ENCODE peak calls at places on chromosomes 12 and 14, in nine cellular contexts. V is body of pancreas, M is cardiac muscle cell, G is astrocyte of the spinal cord, K is pancreas, N is foreskin fibroblast, X is fibroblast of pulmonary artery, P is prostate gland, R is heart left ventricle. C is an unnamed sample.

GRCh38 chr12:85823436-85824179 is 12.6 kb downstream of the RASSF9 start:
- DNase-seq in G (peak; percentile 84), P (no peak), N (peak; percentile 67), X (peak; percentile 74), K (no peak), M (no peak), V (no peak), R (no peak), C (peak; percentile 67)

GRCh38 chr12:43805149-43805856 is 814 bp downstream of the TWF1 start:
- DNase-seq in R (no peak), V (peak; percentile 7), P (peak; percentile 8), K (no peak), M (peak; percentile 24), G (peak; percentile 22), N (peak; percentile 3), X (peak; percentile 2), C (peak; percentile 8)

GRCh38 chr14:95545769-95546168 is 10.9 kb downstream of the GLRX5 start:
- DNase-seq in K (no peak), X (peak; percentile 84), M (no peak), V (no peak), R (no peak), G (peak; percentile 92), P (no peak), N (peak; percentile 88), C (peak; percentile 98)

GRCh38 chr14:90045608-90046007 is 16.2 kb upstream of the KCNK13 start:
- DNase-seq in N (peak; percentile 64), X (no peak), K (no peak), P (no peak), M (peak; percentile 13), R (no peak), G (no peak), V (no peak), C (no peak)

GRCh38 chr12:121059031-121059898 is 20.2 kb upstream of the OASL start:
- DNase-seq in G (no peak), K (no peak), M (no peak), R (no peak), N (no peak), P (no peak), V (no peak), X (no peak), C (no peak)

GRCh38 chr14:89164168-89165074 is 252.6 kb downstream of the FOXN3 start:
- DNase-seq in V (no peak), G (peak; percentile 22), M (no peak), X (no peak), K (no peak), R (no peak), P (no peak), N (no peak), C (no peak)

GRCh38 chr14:99660006-99660566 is 15.2 kb downstream of the HHIPL1 start:
- DNase-seq in K (peak; percentile 57), N (no peak), M (no peak), G (no peak), P (no peak), V (no peak), X (no peak), R (peak; percentile 46), C (no peak)

GRCh38 chr14:99829450-99829849 is 36.2 kb downstream of the EML1 start:
- DNase-seq in M (no peak), P (no peak), G (no peak), V (no peak), X (no peak), N (no peak), K (no peak), R (no peak), C (no peak)

GRCh38 chr14:94102768-94103482 is 7.6 kb upstream of the IFI27 start:
- DNase-seq in P (no peak), K (no peak), M (no peak), X (no peak), G (no peak), R (no peak), N (no peak), V (no peak), C (no peak)

GRCh38 chr14:22847661-22848341 is 11.4 kb downstream of the MMP14 start:
- DNase-seq in R (no peak), V (no peak), G (peak; percentile 45), X (peak; percentile 69), M (no peak), P (no peak), N (peak; percentile 85), K (no peak), C (peak; percentile 77)

GRCh38 chr12:94165152-94165551 is 16.8 kb downstream of the PLXNC1 start:
- DNase-seq in N (no peak), K (no peak), X (no peak), G (no peak), R (no peak), M (no peak), P (no peak), V (no peak), C (no peak)

GRCh38 chr12:52005218-52005902 is 1.4 kb upstream of the TAMALIN start:
- DNase-seq in P (no peak), K (peak; percentile 27), V (no peak), X (no peak), M (no peak), G (no peak), N (no peak), R (no peak), C (no peak)

DNA sequence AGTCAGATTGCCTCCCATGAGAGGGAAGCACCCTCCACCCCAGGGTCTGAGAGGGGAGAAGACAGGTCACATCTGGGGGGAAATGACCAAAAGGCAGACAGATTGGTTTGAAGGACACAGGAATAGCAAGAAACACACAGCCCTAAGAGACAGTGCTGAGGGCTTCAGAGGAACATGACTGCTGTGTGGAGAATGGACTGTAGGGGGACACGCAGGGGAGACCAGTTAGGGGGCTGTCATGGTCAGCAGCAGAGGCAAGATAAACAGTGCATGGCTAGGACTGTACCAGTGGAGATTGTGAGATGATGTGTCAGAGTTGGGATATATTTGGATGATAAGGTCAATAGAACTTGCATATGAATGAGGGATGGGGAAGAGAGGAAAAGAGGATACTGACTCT is 19.7 kb downstream of the SMUG1 start:
- DNase-seq in X (no peak), R (no peak), M (no peak), G (no peak), P (no peak), V (no peak), K (no peak), N (no peak), C (no peak)
- TF ChIP-seq CTCF in X (no peak), R (no peak), M (no peak), G (peak; percentile 30), P (no peak), V (no peak), K (no peak), N (no peak), C (no peak)

GRCh38 chr14:60094306-60094897 is 2.7 kb downstream of the PCNX4 start:
- DNase-seq in X (peak; percentile 75), M (peak; percentile 25), V (no peak), N (peak; percentile 61), K (no peak), P (no peak), R (no peak), G (peak; percentile 59), C (peak; percentile 59)
- H3K4me3 ChIP-seq in X (peak overlapping the region; percentile 94), M (no peak overlapping the region), V (no peak overlapping the region), N (peak overlapping the region; percentile 79), K (no peak overlapping the region), P (peak overlapping the region; percentile 55), R (no peak overlapping the region), G (peak overlapping the region; percentile 28), C (peak overlapping the region; percentile 26)

GRCh38 chr12:11675952-11676505 is 26.6 kb downstream of the ETV6 start:
- DNase-seq in G (no peak), K (no peak), P (no peak), X (no peak), M (no peak), R (no peak), V (no peak), N (no peak), C (no peak)

GRCh38 chr12:11681211-11681610 is 31.7 kb downstream of the ETV6 start:
- DNase-seq in V (no peak), P (no peak), M (no peak), X (no peak), R (no peak), K (no peak), G (no peak), N (no peak), C (no peak)

GRCh38 chr12:11673666-11674464 is 24.4 kb downstream of the ETV6 start:
- DNase-seq in P (no peak), N (peak; percentile 11), X (no peak), K (no peak), M (no peak), V (no peak), G (no peak), R (no peak), C (no peak)

GRCh38 chr12:11677024-11677423 is 27.6 kb downstream of the ETV6 start:
- DNase-seq in X (no peak), K (no peak), M (no peak), G (no peak), P (no peak), N (no peak), V (no peak), R (no peak), C (no peak)

DNA sequence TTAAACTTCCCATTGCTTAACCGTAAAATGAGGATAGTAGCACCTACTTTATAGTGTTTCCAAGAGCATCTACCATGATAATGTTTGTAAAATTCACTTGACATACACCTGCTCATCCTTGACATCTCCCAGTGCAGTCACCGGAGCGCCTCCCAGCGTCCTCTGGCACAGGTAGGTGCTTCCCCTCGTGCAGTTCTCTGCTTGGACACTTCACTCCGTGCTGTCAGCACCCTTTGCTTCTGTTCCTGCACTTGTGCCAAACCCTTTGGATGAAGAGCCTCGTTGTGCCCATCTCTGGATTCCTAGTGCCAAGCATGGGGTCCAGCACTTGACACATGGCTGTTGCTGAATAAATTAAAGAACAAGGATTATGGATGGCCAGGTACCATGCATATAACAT is 28.3 kb downstream of the ETV6 start:
- DNase-seq in V (no peak), P (no peak), R (no peak), M (no peak), G (no peak), X (no peak), N (no peak), K (no peak), C (no peak)
- TF ChIP-seq CTCF in V (no peak), P (no peak), R (no peak), M (no peak), G (no peak), X (no peak), N (no peak), K (no peak), C (no peak)

GRCh38 chr12:66141299-66141698 is 10.7 kb upstream of the LLPH start:
- DNase-seq in X (no peak), P (no peak), M (no peak), K (no peak), G (no peak), R (no peak), N (no peak), V (no peak), C (no peak)
- H3K4me3 ChIP-seq in X (no peak overlapping the region), P (no peak overlapping the region), M (no peak overlapping the region), K (no peak overlapping the region), G (no peak overlapping the region), R (no peak overlapping the region), N (no peak overlapping the region), V (no peak overlapping the region), C (no peak overlapping the region)

GRCh38 chr14:97390031-97390729 is 593.0 kb downstream of the VRK1 start:
- DNase-seq in K (no peak), X (no peak), V (peak; percentile 29), R (no peak), G (no peak), P (no peak), M (no peak), N (no peak), C (no peak)
- TF ChIP-seq CTCF in K (no peak), X (no peak), V (no peak), R (no peak), G (no peak), P (no peak), M (no peak), N (no peak), C (no peak)